ENCODE peak calls at places on chromosome 13, in five cellular contexts. One of them, this sample, is unnamed.

GRCh38 chr13:111344471-111345191 is 24.2 kb downstream of the TEX29 start:
- DNase-seq in H1: peak; percentile 84
- DNase-seq in K562: peak; percentile 15
- DNase-seq in HepG2: peak; percentile 20
- DNase-seq in SK-N-SH: no peak
- DNase-seq in this sample: peak; percentile 83

GRCh38 chr13:45812599-45813372 is 38.8 kb downstream of the SIAH3 start:
- DNase-seq in HepG2: no peak
- DNase-seq in SK-N-SH: no peak
- DNase-seq in K562: no peak
- DNase-seq in H1: no peak
- DNase-seq in this sample: no peak

GRCh38 chr13:113564331-113565023 is 20.1 kb upstream of the TFDP1 start:
- DNase-seq in H1: no peak
- DNase-seq in SK-N-SH: no peak
- DNase-seq in HepG2: no peak
- DNase-seq in K562: no peak
- DNase-seq in this sample: no peak

GRCh38 chr13:41428155-41428554 is 29.2 kb upstream of the RGCC start:
- DNase-seq in HepG2: no peak
- DNase-seq in H1: no peak
- DNase-seq in SK-N-SH: peak; percentile 65
- DNase-seq in K562: no peak
- DNase-seq in this sample: no peak

GRCh38 chr13:24215732-24216131 is 55.2 kb downstream of the SPATA13 start:
- DNase-seq in H1: no peak
- DNase-seq in HepG2: no peak
- DNase-seq in K562: no peak
- DNase-seq in SK-N-SH: no peak
- DNase-seq in this sample: peak; percentile 61

GRCh38 chr13:97267418-97268059 is 45.4 kb downstream of the MBNL2 start:
- DNase-seq in SK-N-SH: no peak
- DNase-seq in HepG2: no peak
- DNase-seq in H1: peak; percentile 51
- DNase-seq in K562: no peak
- DNase-seq in this sample: no peak

GRCh38 chr13:44141213-44141724 is 232.4 kb upstream of the SERP2 start:
- DNase-seq in SK-N-SH: no peak
- DNase-seq in K562: no peak
- DNase-seq in HepG2: no peak
- DNase-seq in H1: no peak
- DNase-seq in this sample: no peak

GRCh38 chr13:53150568-53150967 is 122.0 kb downstream of the OLFM4 start:
- DNase-seq in SK-N-SH: no peak
- DNase-seq in HepG2: no peak
- DNase-seq in K562: no peak
- DNase-seq in H1: no peak
- DNase-seq in this sample: no peak

GRCh38 chr13:46614582-46614981 is 61.6 kb downstream of the LRCH1 start:
- DNase-seq in SK-N-SH: no peak
- DNase-seq in H1: no peak
- DNase-seq in K562: no peak
- DNase-seq in HepG2: no peak
- DNase-seq in this sample: no peak

GRCh38 chr13:77820431-77821149 is 98.0 kb downstream of the EDNRB start:
- DNase-seq in HepG2: no peak
- DNase-seq in K562: no peak
- DNase-seq in H1: no peak
- DNase-seq in SK-N-SH: no peak
- DNase-seq in this sample: no peak

GRCh38 chr13:31731923-31732322 is 7.4 kb upstream of the RXFP2 start:
- DNase-seq in SK-N-SH: no peak
- DNase-seq in H1: no peak
- DNase-seq in K562: no peak
- DNase-seq in HepG2: no peak
- DNase-seq in this sample: no peak

GRCh38 chr13:69243366-69243765 is 864.3 kb upstream of the ATXN8OS start:
- DNase-seq in H1: no peak
- DNase-seq in SK-N-SH: no peak
- DNase-seq in K562: no peak
- DNase-seq in HepG2: no peak
- DNase-seq in this sample: no peak

GRCh38 chr13:23500858-23501257 is 67.4 kb upstream of the SACS start:
- DNase-seq in H1: no peak
- DNase-seq in K562: no peak
- DNase-seq in HepG2: no peak
- DNase-seq in SK-N-SH: no peak
- DNase-seq in this sample: no peak

GRCh38 chr13:112567161-112567862 is 20.6 kb downstream of the TUBGCP3 start:
- DNase-seq in SK-N-SH: no peak
- DNase-seq in HepG2: no peak
- DNase-seq in H1: no peak
- DNase-seq in K562: no peak
- DNase-seq in this sample: no peak

GRCh38 chr13:105311094-105311493 is 1224.4 kb downstream of the EFNB2 start:
- DNase-seq in H1: no peak
- DNase-seq in HepG2: no peak
- DNase-seq in K562: no peak
- DNase-seq in SK-N-SH: no peak
- DNase-seq in this sample: no peak

DNA sequence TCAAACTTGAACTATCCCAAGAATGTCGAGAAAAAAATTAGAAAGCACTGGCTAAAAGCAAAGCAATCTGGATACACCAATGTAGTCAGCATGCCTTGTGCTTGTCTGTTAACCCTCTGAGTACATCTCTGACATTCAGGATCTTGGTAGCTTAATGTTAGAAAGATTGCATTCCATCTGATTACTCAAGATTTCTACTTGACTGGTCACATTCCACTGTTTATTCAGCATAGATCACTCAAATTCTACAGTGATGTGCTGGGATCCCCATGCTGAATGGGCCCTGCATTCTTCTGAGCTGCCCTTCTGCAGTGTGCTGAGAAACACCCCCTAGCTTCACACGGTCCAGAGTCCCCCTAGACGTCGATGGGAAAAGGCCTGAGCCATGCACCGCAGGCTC is 295.4 kb upstream of the MAB21L1 start:
- DNase-seq in SK-N-SH: no peak
- DNase-seq in HepG2: no peak
- DNase-seq in H1: peak; percentile 3
- DNase-seq in K562: no peak
- DNase-seq in this sample: no peak
- TF ChIP-seq JUND in SK-N-SH: peak; percentile 66
- TF ChIP-seq JUND in HepG2: no peak
- TF ChIP-seq JUND in H1: no peak
- TF ChIP-seq JUND in K562: no peak
- TF ChIP-seq JUND in this sample: no peak

DNA sequence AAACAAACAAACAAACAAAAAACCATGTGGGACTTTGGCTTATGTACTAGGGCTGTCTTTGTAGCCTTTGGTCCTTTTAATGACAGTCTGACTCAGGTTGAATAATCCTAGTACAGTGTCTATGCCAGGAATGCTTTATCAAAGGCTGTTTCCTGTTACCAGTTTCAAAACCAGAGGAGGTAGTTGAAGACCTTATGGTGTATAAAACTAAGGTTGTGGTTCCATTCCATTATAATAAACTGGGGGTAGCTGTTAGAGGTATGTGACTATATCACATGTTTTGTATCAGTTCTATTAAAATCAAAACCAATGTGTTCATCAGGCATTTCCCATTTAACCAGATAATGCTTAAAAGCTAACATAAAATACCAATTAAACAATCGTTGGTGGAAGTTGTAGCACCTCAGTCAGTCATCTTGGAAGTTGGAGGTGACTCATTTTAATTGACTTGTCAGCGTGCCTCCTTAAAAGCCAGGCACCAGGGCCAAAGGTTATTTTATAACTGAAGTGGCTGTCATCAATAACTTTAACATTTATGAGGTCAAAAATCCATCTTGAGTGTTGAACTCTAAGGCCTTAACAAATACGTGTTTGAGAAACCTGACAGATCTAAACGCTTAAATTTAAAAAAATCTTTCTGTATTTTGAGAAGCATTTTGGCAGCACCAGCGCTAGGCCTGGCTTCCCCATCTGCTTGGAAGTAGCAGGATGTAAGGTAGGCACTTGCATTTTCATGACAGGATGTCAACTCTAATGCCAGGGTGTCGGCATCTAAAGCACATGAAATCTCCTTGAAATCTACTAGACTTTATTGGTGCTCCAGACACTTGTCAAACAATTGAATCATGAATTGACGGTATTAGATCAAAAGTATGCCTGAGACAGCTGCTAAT is 162.5 kb downstream of the LMO7 start:
- DNase-seq in H1: no peak
- DNase-seq in SK-N-SH: no peak
- DNase-seq in K562: no peak
- DNase-seq in HepG2: no peak
- DNase-seq in this sample: no peak
- TF ChIP-seq JUND in H1: no peak
- TF ChIP-seq JUND in SK-N-SH: no peak
- TF ChIP-seq JUND in K562: no peak
- TF ChIP-seq JUND in HepG2: no peak
- TF ChIP-seq JUND in this sample: no peak

DNA sequence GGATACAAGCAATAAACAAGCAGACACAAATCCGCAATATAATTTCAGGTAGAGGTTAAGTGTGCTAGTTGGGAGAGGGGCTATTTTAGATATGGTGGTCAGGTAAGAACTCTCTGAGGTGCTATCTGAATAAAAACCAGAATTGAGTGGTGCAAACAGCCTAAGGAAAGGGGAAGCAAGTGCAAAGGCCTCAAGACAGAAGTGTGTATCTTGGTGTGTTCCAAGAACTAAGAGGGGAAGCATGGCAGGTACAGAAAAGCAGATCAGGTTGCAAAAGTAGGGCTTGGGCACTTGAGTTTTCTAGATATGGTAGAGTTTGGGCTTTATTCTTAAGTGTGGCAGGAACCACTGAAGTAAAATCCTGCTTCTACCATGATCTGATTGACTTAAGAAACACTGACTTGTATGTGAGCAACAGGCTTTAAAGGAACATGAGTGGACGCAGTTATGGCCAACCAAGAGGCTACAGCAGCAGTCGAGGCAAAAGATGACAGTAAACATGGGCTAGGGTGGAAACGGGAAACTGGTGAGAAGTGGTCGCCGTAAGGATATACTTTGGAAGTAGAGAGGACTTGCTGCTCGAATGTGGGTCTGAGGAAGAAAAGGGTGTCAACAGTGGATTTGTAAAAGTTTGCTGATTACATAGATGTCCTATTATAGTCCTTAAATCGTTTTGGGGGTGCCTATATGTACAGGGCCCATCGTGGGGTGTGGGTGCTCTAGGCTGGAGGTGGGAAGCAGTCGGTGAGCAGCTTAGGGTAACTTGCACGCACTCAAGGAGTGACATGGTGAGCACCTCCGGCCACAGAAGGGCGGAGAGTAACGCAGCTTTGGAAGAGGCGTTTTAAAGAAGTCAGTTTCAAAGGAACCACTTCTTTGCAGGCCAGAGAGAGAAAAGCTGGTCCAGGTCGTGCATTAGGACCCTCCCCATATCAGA is 678 bp downstream of the TGDS start:
- DNase-seq in HepG2: no peak
- DNase-seq in K562: peak; percentile 17
- DNase-seq in SK-N-SH: peak; percentile 29
- DNase-seq in H1: no peak
- DNase-seq in this sample: peak; percentile 18
- TF ChIP-seq JUND in HepG2: no peak
- TF ChIP-seq JUND in K562: no peak
- TF ChIP-seq JUND in SK-N-SH: no peak
- TF ChIP-seq JUND in H1: no peak
- TF ChIP-seq JUND in this sample: no peak

GRCh38 chr13:26229080-26229615 is 7.0 kb upstream of the RNF6 start:
- DNase-seq in HepG2: no peak
- DNase-seq in K562: no peak
- DNase-seq in SK-N-SH: no peak
- DNase-seq in H1: no peak
- DNase-seq in this sample: no peak
- TF ChIP-seq JUND in HepG2: no peak
- TF ChIP-seq JUND in K562: no peak
- TF ChIP-seq JUND in SK-N-SH: no peak
- TF ChIP-seq JUND in H1: no peak
- TF ChIP-seq JUND in this sample: no peak

DNA sequence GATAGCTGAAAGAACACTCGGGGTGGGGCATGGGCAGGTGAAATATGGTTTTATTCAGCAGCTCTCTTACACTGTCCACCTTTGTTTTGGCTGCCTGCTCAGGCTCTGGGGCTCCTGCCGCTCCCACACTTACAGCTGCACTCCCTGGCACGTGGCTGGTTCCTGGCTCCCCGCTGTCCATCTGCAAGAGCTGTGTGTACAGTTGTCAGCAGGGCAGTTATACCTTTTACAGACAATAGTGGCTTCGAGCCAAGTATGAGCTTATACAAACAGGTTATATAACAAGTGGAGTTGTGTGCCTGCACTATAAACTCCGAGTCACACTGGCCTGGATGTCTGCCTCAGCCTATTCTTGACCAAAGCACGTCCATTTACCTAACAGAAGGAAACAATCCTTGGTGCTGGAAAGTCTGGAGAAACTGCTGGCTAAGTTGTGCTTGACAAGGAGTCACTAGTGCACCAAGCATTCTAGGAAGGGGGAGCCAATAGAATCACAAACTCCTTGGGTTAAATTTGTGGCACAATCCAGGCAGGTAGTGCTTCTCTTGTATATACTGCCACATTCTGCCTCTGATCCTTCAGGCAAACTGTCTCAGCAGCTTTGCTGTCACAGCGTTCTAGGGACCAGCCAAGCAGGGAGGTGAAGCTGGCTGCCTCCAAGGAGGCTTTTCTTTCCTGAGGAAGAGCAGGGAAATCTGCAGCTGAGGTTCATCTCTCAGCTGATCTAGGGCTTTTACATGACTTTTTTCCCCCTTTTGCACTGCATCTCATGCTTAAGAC is 68.2 kb downstream of the NHLRC3 start:
- DNase-seq in K562: no peak
- DNase-seq in HepG2: peak; percentile 4
- DNase-seq in H1: no peak
- DNase-seq in SK-N-SH: no peak
- DNase-seq in this sample: no peak
- TF ChIP-seq JUND in K562: no peak
- TF ChIP-seq JUND in HepG2: no peak
- TF ChIP-seq JUND in H1: no peak
- TF ChIP-seq JUND in SK-N-SH: no peak
- TF ChIP-seq JUND in this sample: no peak

GRCh38 chr13:33787051-33787591 is 30.8 kb upstream of the RFC3 start:
- DNase-seq in SK-N-SH: peak; percentile 25
- DNase-seq in K562: no peak
- DNase-seq in H1: no peak
- DNase-seq in HepG2: no peak
- DNase-seq in this sample: no peak
- TF ChIP-seq JUND in SK-N-SH: no peak
- TF ChIP-seq JUND in K562: no peak
- TF ChIP-seq JUND in H1: no peak
- TF ChIP-seq JUND in HepG2: no peak
- TF ChIP-seq JUND in this sample: no peak

GRCh38 chr13:29428310-29428991 is 167.0 kb downstream of the SLC7A1 start:
- DNase-seq in HepG2: no peak
- DNase-seq in H1: peak; percentile 25
- DNase-seq in K562: no peak
- DNase-seq in SK-N-SH: peak; percentile 68
- DNase-seq in this sample: peak; percentile 11
- TF ChIP-seq JUND in HepG2: no peak
- TF ChIP-seq JUND in H1: no peak
- TF ChIP-seq JUND in K562: no peak
- TF ChIP-seq JUND in SK-N-SH: no peak
- TF ChIP-seq JUND in this sample: no peak